ENCODE peak calls at places on chromosomes 5 and 9, in seven cellular contexts. N is iris pigment epithelial cell; X is SK-N-DZ; O is Kasumi-1; P is effector memory CD8-positive, alpha-beta T cell; W is A172; H is T-helper 1 cell. U is an unnamed sample.

GRCh38 chr5:65907138-65907537 is 19.2 kb upstream of the ERBIN start:
- DNase-seq in N (peak), X (no peak), O (no peak), P (no peak), W (no peak), H (no peak), U (no peak)

GRCh38 chr5:138541511-138541910 is 1.5 kb downstream of the ETF1 start:
- DNase-seq in N (peak), X (no peak), O (no peak), P (no peak), W (no peak), H (no peak), U (no peak)

GRCh38 chr9:89797255-89797654 is 192.4 kb downstream of the GADD45G start:
- DNase-seq in N (no peak), X (no peak), O (no peak), P (no peak), W (no peak), H (no peak), U (no peak)

GRCh38 chr9:36128331-36128730 is 8.2 kb upstream of the GLIPR2 start:
- DNase-seq in N (no peak), X (no peak), O (peak), P (no peak), W (no peak), H (no peak), U (no peak)

GRCh38 chr5:91189480-91190332 is 193.4 kb downstream of the ARRDC3 start:
- DNase-seq in N (peak), X (no peak), O (no peak), P (no peak), W (peak), H (no peak), U (peak)

GRCh38 chr9:125558453-125559084 is 148.4 kb downstream of the MAPKAP1 start:
- DNase-seq in N (peak), X (peak), O (peak), P (peak), W (peak), H (peak), U (peak)

GRCh38 chr9:90827181-90827866 is 25.7 kb downstream of the SYK start:
- DNase-seq in N (no peak), X (no peak), O (peak), P (no peak), W (no peak), H (no peak), U (no peak)

GRCh38 chr5:153483482-153483881 is 7.0 kb upstream of the GRIA1 start:
- DNase-seq in N (no peak), X (no peak), O (no peak), P (no peak), W (no peak), H (no peak), U (no peak)

GRCh38 chr9:127004946-127005769 is 90.6 kb downstream of the RALGPS1 start:
- DNase-seq in N (peak), X (no peak), O (no peak), P (peak), W (no peak), H (peak), U (no peak)

GRCh38 chr5:178232124-178232919 is at the start of gene PHYKPL:
- DNase-seq in N (peak), X (peak), O (peak), P (peak), W (peak), H (peak), U (peak)

GRCh38 chr9:110604101-110604710 is 24.7 kb upstream of the SVEP1 start:
- DNase-seq in N (peak), X (no peak), O (peak), P (no peak), W (no peak), H (no peak), U (peak)

GRCh38 chr5:124494540-124495116 is 251.8 kb downstream of the ZNF608 start:
- DNase-seq in N (no peak), X (no peak), O (no peak), P (no peak), W (no peak), H (no peak), U (no peak)

GRCh38 chr5:143354025-143354424 is 49.5 kb downstream of the NR3C1 start:
- DNase-seq in N (peak), X (no peak), O (no peak), P (no peak), W (no peak), H (no peak), U (no peak)

GRCh38 chr5:79229357-79230174 is 6.4 kb upstream of the JMY start:
- DNase-seq in N (peak), X (peak), O (no peak), P (no peak), W (no peak), H (no peak), U (no peak)

GRCh38 chr5:95913663-95914062 is 48.0 kb downstream of the ELL2 start:
- DNase-seq in N (no peak), X (no peak), O (no peak), P (no peak), W (no peak), H (no peak), U (no peak)

GRCh38 chr9:111916234-111916645 is 19.6 kb downstream of the UGCG start:
- DNase-seq in N (no peak), X (no peak), O (no peak), P (no peak), W (no peak), H (no peak), U (no peak)

GRCh38 chr9:123217148-123217585 is 51.2 kb downstream of the STRBP start:
- DNase-seq in N (peak), X (no peak), O (no peak), P (no peak), W (no peak), H (no peak), U (peak)

GRCh38 chr5:66840527-66841013 is 244.4 kb downstream of the MAST4 start:
- DNase-seq in N (no peak), X (no peak), O (peak), P (no peak), W (no peak), H (no peak), U (no peak)

GRCh38 chr5:174426851-174427250 is 297.5 kb upstream of the MSX2 start:
- DNase-seq in N (no peak), X (no peak), O (no peak), P (no peak), W (no peak), H (no peak), U (no peak)

GRCh38 chr5:143403607-143404415 is at the start of gene NR3C1:
- DNase-seq in N (peak), X (peak), O (peak), P (peak), W (peak), H (peak), U (peak)

GRCh38 chr5:172643392-172643871 is 2.4 kb downstream of the NEURL1B start:
- DNase-seq in N (no peak), X (no peak), O (no peak), P (no peak), W (no peak), H (no peak), U (no peak)

GRCh38 chr5:71924980-71925379 is 182.3 kb upstream of the MAP1B start:
- DNase-seq in N (peak), X (no peak), O (peak), P (no peak), W (peak), H (no peak), U (peak)

GRCh38 chr5:154197801-154198461 is 7.4 kb downstream of the GALNT10 start:
- DNase-seq in N (peak), X (no peak), O (no peak), P (peak), W (peak), H (peak), U (peak)

GRCh38 chr5:68478306-68479091 is 262.9 kb downstream of the PIK3R1 start:
- DNase-seq in N (peak), X (no peak), O (no peak), P (no peak), W (no peak), H (no peak), U (no peak)

GRCh38 chr5:81204205-81204604 is 28.9 kb upstream of the CKMT2 start:
- DNase-seq in N (no peak), X (no peak), O (no peak), P (no peak), W (no peak), H (no peak), U (no peak)

GRCh38 chr9:132181796-132182521 is 20.1 kb downstream of the NTNG2 start:
- DNase-seq in N (no peak), X (peak), O (no peak), P (no peak), W (no peak), H (no peak), U (no peak)

GRCh38 chr5:145294321-145294720 is 540.8 kb downstream of the PRELID2 start:
- DNase-seq in N (peak), X (no peak), O (no peak), P (no peak), W (no peak), H (no peak), U (no peak)

GRCh38 chr9:128048663-128049062 is 18.5 kb downstream of the NAIF1 start:
- DNase-seq in N (no peak), X (no peak), O (no peak), P (no peak), W (no peak), H (no peak), U (no peak)

GRCh38 chr5:133328800-133329199 is 277.0 kb downstream of the HSPA4 start:
- DNase-seq in N (no peak), X (no peak), O (no peak), P (no peak), W (no peak), H (no peak), U (no peak)